ENCODE peak calls at places on chromosome 15, in five cellular contexts. F is IMR-90, X is HepG2, M is K562, I is H1. Y is an unnamed sample.
A peak's percentile ranks its signal among the peaks of the same experiment; 100 is the strongest.

GRCh38 chr15:31365655-31366127 is 39.1 kb downstream of the KLF13 start:
- DNase-seq in F (peak; percentile 72), I (peak; percentile 78), M (peak; percentile 86), X (no peak), Y (no peak)

GRCh38 chr15:93029613-93030429 is 59.2 kb downstream of the RGMA start:
- DNase-seq in I (peak; percentile 49), M (no peak), X (no peak), F (peak; percentile 31), Y (no peak)

GRCh38 chr15:56774356-56774755 is 41.0 kb upstream of the ZNF280D start:
- DNase-seq in I (no peak), X (no peak), F (no peak), M (no peak), Y (no peak)

GRCh38 chr15:47720555-47720954 is 3.2 kb downstream of the SEMA6D start:
- DNase-seq in X (no peak), I (no peak), M (no peak), F (peak; percentile 20), Y (no peak)

GRCh38 chr15:77528968-77529319 is 103.8 kb downstream of the LINGO1 start:
- DNase-seq in M (no peak), F (no peak), X (no peak), I (no peak), Y (no peak)

GRCh38 chr15:52496776-52497470 is 31.8 kb downstream of the MYO5A start:
- DNase-seq in I (no peak), M (no peak), F (peak; percentile 87), X (no peak), Y (peak; percentile 44)

GRCh38 chr15:88448991-88449461 is 18.2 kb downstream of the MRPL46 start:
- DNase-seq in X (no peak), M (no peak), F (no peak), I (peak; percentile 19), Y (no peak)

GRCh38 chr15:31974855-31975421 is 55.4 kb upstream of the CHRNA7 start:
- DNase-seq in M (peak; percentile 47), I (peak; percentile 76), F (peak; percentile 0), X (peak; percentile 25), Y (peak; percentile 47)

DNA sequence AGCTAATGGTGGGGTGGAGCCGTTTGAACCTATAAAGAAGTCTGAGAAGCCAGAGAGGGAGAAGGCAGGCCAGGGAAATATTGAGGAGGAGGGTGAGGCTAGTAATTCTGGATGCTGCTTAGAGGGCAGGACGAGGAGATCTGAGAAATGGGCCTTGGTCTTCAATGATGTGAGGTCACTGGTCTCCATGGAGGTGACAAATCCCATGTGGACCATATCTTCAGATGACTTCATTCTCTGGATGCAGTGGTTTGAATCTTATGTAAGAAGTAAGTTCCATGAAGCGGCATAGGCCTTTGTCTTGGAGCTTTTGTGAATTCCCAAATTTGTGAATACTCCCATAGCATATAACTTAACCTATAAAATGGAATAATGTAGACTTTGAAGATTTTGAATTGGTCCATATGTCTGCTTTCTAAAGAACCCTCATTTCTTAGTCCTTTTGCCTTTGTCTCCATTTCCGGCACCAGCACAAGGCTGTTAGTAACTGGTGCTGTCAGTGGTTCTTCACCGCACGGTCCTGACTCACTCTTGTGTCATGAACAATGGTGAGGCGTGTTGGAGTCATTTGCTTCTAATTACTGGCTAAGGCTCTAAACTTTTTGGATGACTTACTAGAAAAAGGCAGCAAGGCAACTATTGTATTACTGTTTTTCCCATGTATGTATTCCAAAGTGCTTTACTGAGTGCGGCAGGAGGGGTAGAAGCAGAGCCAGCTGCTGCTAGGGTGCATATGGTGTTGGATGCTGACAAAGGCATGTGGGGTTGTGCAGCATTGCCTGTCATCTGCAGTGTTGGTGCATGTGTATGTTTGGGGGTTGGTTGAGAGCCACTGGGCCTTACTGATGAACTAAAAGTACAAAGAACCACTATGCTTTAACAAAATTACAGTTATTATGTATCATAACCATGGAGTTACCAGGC is 279.3 kb upstream of the C2CD4B start:
- DNase-seq in X (no peak), M (no peak), F (peak; percentile 98), I (no peak), Y (no peak)
- TF ChIP-seq MAFK in X (no peak), M (no peak), F (no peak), I (no peak), Y (no peak)

GRCh38 chr15:58734859-58735258 is 14.6 kb downstream of the ADAM10 start:
- DNase-seq in X (no peak), I (no peak), F (no peak), M (no peak), Y (no peak)
- H3K4me2 ChIP-seq in X (no peak overlapping the region), I (no peak overlapping the region), F (no peak overlapping the region), M (no peak overlapping the region), Y (peak overlapping the region; percentile 8)

DNA sequence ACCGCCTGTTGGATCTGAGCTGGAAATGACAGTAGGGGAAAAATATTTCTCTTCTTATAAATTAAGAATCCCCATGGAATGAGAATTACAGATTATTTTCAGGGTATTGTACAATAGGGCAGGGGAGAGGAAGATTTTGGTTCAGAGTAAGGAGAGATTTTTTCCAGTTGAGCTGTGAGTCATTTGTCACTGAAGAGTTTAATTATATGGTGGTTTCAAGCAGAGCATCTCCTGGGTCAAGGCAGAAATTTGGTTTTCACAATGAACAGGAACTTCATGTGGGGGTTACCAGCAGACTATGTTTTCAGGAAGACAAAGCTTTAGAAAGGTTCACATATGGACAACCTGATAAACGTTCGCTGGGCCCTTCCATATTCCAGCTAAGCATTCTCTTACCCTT is 182.8 kb upstream of the NR2E3 start:
- DNase-seq in X (no peak), I (no peak), M (no peak), F (no peak), Y (no peak)
- TF ChIP-seq MAFK in X (no peak), I (no peak), M (no peak), F (no peak), Y (no peak)

GRCh38 chr15:44489464-44489863 is 47.5 kb upstream of the EIF3J start:
- DNase-seq in F (peak; percentile 94), M (peak; percentile 6), I (no peak), X (peak; percentile 5), Y (peak; percentile 10)
- H3K4me2 ChIP-seq in F (peak overlapping the region; percentile 63), M (no peak overlapping the region), I (no peak overlapping the region), X (no peak overlapping the region), Y (peak overlapping the region; percentile 24)

Y was measured in A549.